ENCODE peak calls at places on chromosomes 6 and 20, in seven cellular contexts. F is nucleus accumbens, S is body of pancreas, T is RPMI8226, P is SW480, Y is hepatic stellate cell, E is PC-3. D is an unnamed sample.

GRCh38 chr6:113147544-113147943 is 709.6 kb upstream of the MARCKS start:
- DNase-seq in F (no peak), S (no peak), T (no peak), P (no peak), Y (peak), E (no peak), D (no peak)

GRCh38 chr6:85677243-85677956 is 34.7 kb upstream of the SYNCRIP start:
- DNase-seq in F (no peak), S (no peak), T (no peak), P (no peak), Y (no peak), E (no peak), D (no peak)

GRCh38 chr6:35650015-35650414 is 38.7 kb downstream of the FKBP5 start:
- DNase-seq in F (no peak), S (no peak), T (no peak), P (no peak), Y (no peak), E (no peak), D (no peak)

GRCh38 chr6:105994522-105995402 is 91.4 kb upstream of the PRDM1 start:
- DNase-seq in F (no peak), S (peak), T (peak), P (peak), Y (peak), E (no peak), D (peak)

GRCh38 chr20:51533291-51534172 is 9.0 kb downstream of the NFATC2 start:
- DNase-seq in F (no peak), S (no peak), T (no peak), P (peak), Y (peak), E (peak), D (no peak)

GRCh38 chr6:20873425-20874190 is 339.4 kb downstream of the CDKAL1 start:
- DNase-seq in F (no peak), S (no peak), T (no peak), P (peak), Y (no peak), E (peak), D (no peak)

GRCh38 chr6:147122823-147123222 is 81.4 kb upstream of the STXBP5 start:
- DNase-seq in F (no peak), S (no peak), T (no peak), P (no peak), Y (no peak), E (no peak), D (no peak)

GRCh38 chr6:139498715-139499114 is 124.3 kb upstream of the CITED2 start:
- DNase-seq in F (no peak), S (no peak), T (no peak), P (no peak), Y (no peak), E (no peak), D (no peak)

D was measured in Caco-2.